ENCODE peak calls at places on chromosomes 16 and 17, in four cellular contexts. W is HCT116, K is colonic mucosa, X is mesenchymal stem cell. B is an unnamed sample. For H3K4me1, the result is how much of the 10 kb centered on the place peaks cover.

GRCh38 chr17:43085489-43085888 is 39.7 kb downstream of the BRCA1 start:
- DNase-seq in W (peak), K (no peak), X (peak), B (no peak)

GRCh38 chr17:28646039-28646754 is 1.2 kb upstream of the BLTP2 start:
- DNase-seq in W (no peak), K (peak), X (no peak), B (no peak)

GRCh38 chr17:4444782-4445473 is 11.2 kb downstream of the SPNS3 start:
- DNase-seq in W (no peak), K (peak), X (no peak), B (no peak)

GRCh38 chr17:31321971-31322370 is 549 bp upstream of the EVI2A start:
- DNase-seq in W (no peak), K (no peak), X (no peak), B (no peak)

GRCh38 chr17:29237476-29238132 is 9.1 kb upstream of the CRYBA1 start:
- DNase-seq in W (peak), K (no peak), X (peak), B (no peak)

GRCh38 chr17:69539781-69540319 is 125.4 kb downstream of the MAP2K6 start:
- DNase-seq in W (no peak), K (peak), X (peak), B (no peak)

GRCh38 chr16:31186930-31187807 is 7.2 kb downstream of the FUS start:
- DNase-seq in W (no peak), K (no peak), X (no peak), B (no peak)

GRCh38 chr16:69166946-69167930 is 19.7 kb upstream of the SNTB2 start:
- DNase-seq in W (no peak), K (no peak), X (no peak), B (no peak)

GRCh38 chr17:5299383-5299782 is 17.3 kb downstream of the RABEP1 start:
- DNase-seq in W (no peak), K (no peak), X (peak), B (no peak)

GRCh38 chr16:56961851-56962281 is at the start of gene CETP:
- DNase-seq in W (no peak), K (no peak), X (no peak), B (peak)

GRCh38 chr17:36593651-36594316 is 2.1 kb downstream of the DHRS11 start:
- DNase-seq in W (no peak), K (peak), X (no peak), B (no peak)

GRCh38 chr16:57643166-57643813 is 14.9 kb downstream of the ADGRG1 start:
- DNase-seq in W (no peak), K (no peak), X (peak), B (no peak)

GRCh38 chr17:37605813-37606505 is 3.3 kb downstream of the SYNRG start:
- DNase-seq in W (no peak), K (peak), X (no peak), B (no peak)

GRCh38 chr17:65181237-65182061 is 44.3 kb downstream of the RGS9 start:
- DNase-seq in W (no peak), K (no peak), X (no peak), B (no peak)

GRCh38 chr16:4693296-4693955 is at the start of gene NUDT16L1:
- DNase-seq in W (peak), K (peak), X (peak), B (peak)

GRCh38 chr17:66190738-66191606 is 961 bp downstream of the CEP112 start:
- DNase-seq in W (no peak), K (peak), X (peak), B (no peak)

GRCh38 chr16:14415291-14415690 is 214.8 kb downstream of the PARN start:
- DNase-seq in W (no peak), K (no peak), X (no peak), B (no peak)

DNA sequence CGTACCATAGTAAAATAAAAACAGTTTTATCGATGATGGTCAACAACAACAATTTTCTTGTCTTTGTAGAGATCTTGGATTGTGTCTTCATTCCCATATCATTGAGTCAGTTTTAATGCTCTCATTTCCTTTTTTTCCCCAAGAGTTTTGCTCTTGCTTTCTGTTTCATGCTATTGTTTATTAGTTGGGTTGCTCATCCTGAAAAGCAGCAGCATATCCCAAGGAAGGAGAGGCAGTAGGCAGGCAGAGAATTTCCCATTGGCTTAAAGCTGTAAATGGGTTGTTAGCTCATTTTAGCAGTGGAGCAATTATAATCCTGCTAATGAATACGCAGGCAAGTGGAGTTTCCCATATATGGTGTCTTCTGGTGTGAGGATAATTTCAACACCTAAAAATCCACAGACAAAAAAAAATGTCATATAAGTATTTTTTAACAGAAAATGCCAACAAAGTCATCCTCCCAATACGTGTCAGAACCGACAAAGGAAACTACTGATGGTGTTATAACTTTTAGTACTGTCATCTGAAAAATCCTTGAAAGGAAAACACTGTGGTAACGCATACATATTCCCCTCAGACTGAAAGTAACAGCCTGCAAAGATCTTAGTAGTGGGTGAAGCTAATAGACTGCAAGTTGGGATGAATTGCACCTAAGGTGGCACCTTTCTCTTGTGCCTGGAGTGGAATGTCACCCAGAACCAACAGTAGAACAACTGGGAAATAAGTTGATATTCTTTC is 218.3 kb downstream of the FTO start:
- DNase-seq in W (no peak), K (no peak), X (peak), B (no peak)
- H3K4me1 ChIP-seq in W (under half), K (under half), X (under half), B (under half)

GRCh38 chr17:81427446-81428120 is 32.3 kb downstream of the BAHCC1 start:
- DNase-seq in W (no peak), K (peak), X (no peak), B (no peak)
- H3K9ac ChIP-seq in W (no peak), K (peak), X (no peak), B (no peak)

DNA sequence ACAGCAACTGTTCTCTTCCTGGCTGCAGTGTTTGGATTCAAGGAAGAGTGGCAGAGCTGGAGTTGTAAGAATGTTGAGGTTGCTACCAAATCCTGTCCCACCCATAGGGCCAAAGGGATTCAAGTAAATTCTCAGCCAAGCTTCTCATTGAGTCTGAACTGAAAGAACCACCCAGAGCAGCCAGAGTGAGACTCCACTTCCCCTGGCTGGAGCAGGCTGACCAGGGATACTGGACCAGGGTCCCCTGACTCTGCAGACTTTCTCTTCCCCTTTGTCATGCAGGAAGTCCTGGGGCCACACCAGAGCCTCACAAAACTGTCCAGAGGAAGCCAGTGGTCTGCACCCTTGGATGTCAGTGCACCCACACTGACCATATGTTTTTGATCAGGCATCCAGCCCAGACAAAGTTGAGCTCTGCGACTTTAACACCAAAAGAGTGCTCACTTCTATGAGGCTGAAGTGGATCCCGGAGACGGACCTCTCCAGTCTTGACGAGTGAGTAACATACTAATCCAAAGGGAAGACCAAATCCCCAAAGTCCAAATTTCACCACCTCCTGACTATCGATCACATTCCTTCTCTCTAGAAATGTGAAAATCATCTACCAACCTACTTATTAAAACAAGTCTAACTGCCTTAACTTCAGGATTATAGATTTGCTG is 4.1 kb downstream of the NXN start:
- DNase-seq in W (no peak), K (no peak), X (peak), B (peak)
- H3K4me3 ChIP-seq in W (no peak), K (no peak), X (peak), B (no peak)

GRCh38 chr16:89256651-89257254 is 39.2 kb downstream of the ZNF778 start:
- DNase-seq in W (no peak), K (peak), X (peak), B (peak)
- H3K4me1 ChIP-seq in W (under half), K (under half), X (under half), B (under half)

GRCh38 chr16:9061358-9061813 is 30.1 kb upstream of the HAPSTR1 start:
- DNase-seq in W (no peak), K (no peak), X (peak), B (no peak)

GRCh38 chr16:9056061-9056460 is 35.4 kb upstream of the HAPSTR1 start:
- DNase-seq in W (no peak), K (no peak), X (no peak), B (no peak)

GRCh38 chr16:9062301-9062700 is 29.1 kb upstream of the HAPSTR1 start:
- DNase-seq in W (no peak), K (no peak), X (no peak), B (no peak)

GRCh38 chr16:9058211-9058610 is 33.2 kb upstream of the HAPSTR1 start:
- DNase-seq in W (no peak), K (no peak), X (no peak), B (no peak)

GRCh38 chr16:9060225-9060624 is 31.2 kb upstream of the HAPSTR1 start:
- DNase-seq in W (no peak), K (no peak), X (no peak), B (no peak)
- H3K9ac ChIP-seq in W (no peak), K (no peak), X (peak), B (no peak)

GRCh38 chr17:73293480-73293911 is 18.3 kb downstream of the CDC42EP4 start:
- DNase-seq in W (peak), K (no peak), X (peak), B (peak)

GRCh38 chr17:73290399-73291259 is 21.2 kb downstream of the CDC42EP4 start:
- DNase-seq in W (no peak), K (no peak), X (no peak), B (no peak)

GRCh38 chr17:73291260-73291801 is 20.5 kb downstream of the CDC42EP4 start:
- DNase-seq in W (peak), K (peak), X (peak), B (peak)

GRCh38 chr17:73293031-73293430 is 18.8 kb downstream of the CDC42EP4 start:
- DNase-seq in W (peak), K (no peak), X (no peak), B (no peak)

GRCh38 chr17:73292031-73292531 is 19.7 kb downstream of the CDC42EP4 start:
- DNase-seq in W (peak), K (no peak), X (peak), B (peak)
- H3K4me3 ChIP-seq in W (peak), K (no peak), X (peak), B (no peak)

GRCh38 chr17:40062347-40063033 is at the start of gene THRA:
- DNase-seq in W (no peak), K (peak), X (peak), B (peak)

GRCh38 chr17:40063034-40063765 is 435 bp downstream of the THRA start:
- DNase-seq in W (no peak), K (peak), X (peak), B (peak)

GRCh38 chr17:40065041-40065770 is 2.4 kb downstream of the THRA start:
- DNase-seq in W (no peak), K (no peak), X (peak), B (no peak)

GRCh38 chr17:40065771-40066510 is 3.2 kb downstream of the THRA start:
- DNase-seq in W (no peak), K (no peak), X (no peak), B (no peak)

DNA sequence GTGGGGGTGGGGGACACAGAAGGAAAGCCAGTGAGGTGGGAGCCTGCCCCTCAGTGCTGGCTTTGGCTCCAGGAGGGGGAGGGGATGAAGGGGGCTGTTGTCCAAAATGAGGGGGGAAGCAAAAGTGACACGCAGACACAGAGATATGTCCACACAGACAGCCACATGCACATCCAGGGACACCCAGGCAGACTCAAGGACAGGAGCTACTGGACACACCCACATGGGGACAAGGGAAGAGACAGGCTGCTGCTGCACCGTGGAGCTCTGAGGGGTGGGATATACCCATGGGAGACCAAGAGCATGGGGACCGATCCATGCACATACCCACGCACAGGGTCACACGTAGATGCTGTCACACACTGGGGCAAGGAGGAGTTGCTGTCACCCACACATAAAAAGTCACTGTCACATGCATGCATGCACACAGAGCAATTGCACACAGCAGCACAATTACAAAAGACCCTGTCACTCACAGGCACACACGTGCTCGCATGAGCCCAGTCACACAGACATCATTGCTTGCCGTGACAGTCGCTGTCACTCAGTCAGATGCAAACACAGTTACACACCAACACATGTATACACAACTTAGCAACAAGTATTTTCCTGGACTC is 1.3 kb downstream of the THRA start:
- DNase-seq in W (no peak), K (peak), X (no peak), B (no peak)
- H3K4me1 ChIP-seq in W (half or more), K (under half), X (under half), B (under half)

DNA sequence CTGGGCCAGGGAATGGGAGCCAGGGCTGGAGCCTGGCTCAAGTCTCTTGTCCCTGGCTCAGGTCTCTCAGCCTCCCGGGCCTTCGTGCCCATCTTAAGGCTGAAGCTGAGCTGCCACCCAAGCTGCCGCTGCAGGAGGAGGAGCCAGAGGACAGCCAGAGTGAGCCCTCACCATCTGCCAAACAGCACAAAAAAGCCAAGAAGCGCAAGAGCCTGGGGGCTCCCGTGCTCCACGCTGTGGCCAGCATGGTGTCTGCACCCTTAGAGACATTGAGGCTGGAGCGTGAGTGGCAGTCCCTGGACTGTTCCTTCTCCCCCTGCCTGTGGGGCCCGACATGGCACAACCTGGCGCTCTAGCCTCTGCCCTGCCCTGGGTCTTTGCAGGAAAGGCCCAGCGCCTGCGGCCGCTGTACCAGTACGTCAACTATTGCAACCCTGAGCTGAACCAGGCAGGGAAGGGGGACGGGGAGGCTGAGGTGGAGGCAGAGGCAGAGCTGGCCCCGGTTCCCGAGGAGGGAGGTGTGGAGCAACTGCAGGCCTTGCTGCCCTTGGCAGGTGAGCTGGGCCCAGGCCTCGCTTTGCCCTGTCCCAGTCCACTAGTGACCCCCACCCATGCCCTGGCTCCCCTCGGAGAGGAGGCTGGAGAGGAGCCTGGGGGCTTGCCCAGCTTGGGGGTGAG is 1.3 kb downstream of the C16orf86 start:
- DNase-seq in W (peak), K (peak), X (peak), B (peak)
- H3K9ac ChIP-seq in W (no peak), K (peak), X (peak), B (no peak)

DNA sequence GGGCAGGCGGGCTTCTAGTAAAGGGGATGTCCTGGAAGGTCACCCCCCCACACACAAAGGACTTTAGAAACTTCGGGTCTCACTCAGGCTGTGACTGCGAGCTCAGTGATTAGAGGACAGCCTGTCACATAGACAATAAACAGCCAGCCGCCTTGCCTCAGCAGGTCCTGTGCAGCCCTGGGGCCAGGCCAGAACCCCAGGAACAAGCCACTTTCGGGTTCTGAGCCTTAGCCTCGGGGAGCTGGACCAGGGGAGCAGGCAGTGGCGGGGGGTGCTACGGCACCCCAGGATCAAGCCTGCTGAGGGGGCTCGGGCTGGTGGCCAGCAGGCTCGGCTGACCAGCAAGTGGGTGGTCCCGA is 1.1 kb downstream of the GAS7 start:
- DNase-seq in W (no peak), K (no peak), X (peak), B (no peak)
- H3K4me3 ChIP-seq in W (no peak), K (peak), X (peak), B (no peak)